ENCODE peak calls at places on chromosomes 13 and 19, in eight cellular contexts. P, U, L, M, X, O, V and N are unnamed samples.

GRCh38 chr13:23851106-23851505 is 38.1 kb downstream of the MIPEP start:
- DNase-seq in P (no peak), U (peak; percentile 24), L (no peak), M (no peak), X (no peak), O (no peak), V (peak; percentile 55), N (no peak)

GRCh38 chr19:29510701-29511265 is 15.0 kb upstream of the VSTM2B start:
- DNase-seq in P (no peak), U (no peak), L (peak; percentile 16), M (no peak), X (no peak), O (no peak), V (no peak), N (peak; percentile 50)

GRCh38 chr13:29429496-29429895 is 166.0 kb downstream of the SLC7A1 start:
- DNase-seq in P (no peak), U (no peak), L (no peak), M (no peak), X (no peak), O (no peak), V (no peak), N (no peak)

GRCh38 chr13:72397265-72397664 is 330.2 kb downstream of the MZT1 start:
- DNase-seq in P (no peak), U (no peak), L (no peak), M (no peak), X (no peak), O (no peak), V (no peak), N (no peak)

GRCh38 chr19:10946964-10947657 is 13.7 kb upstream of the SMARCA4 start:
- DNase-seq in P (no peak), U (peak; percentile 60), L (no peak), M (no peak), X (no peak), O (peak; percentile 32), V (no peak), N (no peak)

GRCh38 chr13:46860734-46861133 is 36.1 kb downstream of the HTR2A start:
- DNase-seq in P (no peak), U (no peak), L (no peak), M (no peak), X (no peak), O (no peak), V (no peak), N (no peak)

GRCh38 chr13:50191004-50191403 is 175.8 kb downstream of the KCNRG start:
- DNase-seq in P (no peak), U (no peak), L (no peak), M (no peak), X (no peak), O (no peak), V (no peak), N (no peak)

GRCh38 chr19:47444388-47444821 is 25.1 kb upstream of the MEIS3 start:
- DNase-seq in P (no peak), U (no peak), L (peak; percentile 35), M (no peak), X (no peak), O (no peak), V (no peak), N (no peak)

GRCh38 chr13:37648604-37649003 is 50.0 kb upstream of the POSTN start:
- DNase-seq in P (no peak), U (peak; percentile 88), L (no peak), M (no peak), X (no peak), O (no peak), V (no peak), N (no peak)

GRCh38 chr13:112837371-112838037 is 131.5 kb upstream of the MCF2L start:
- DNase-seq in P (no peak), U (no peak), L (no peak), M (no peak), X (no peak), O (no peak), V (no peak), N (no peak)

GRCh38 chr19:38853214-38853613 is 3.4 kb upstream of the HNRNPL start:
- DNase-seq in P (no peak), U (no peak), L (no peak), M (no peak), X (no peak), O (no peak), V (no peak), N (no peak)

GRCh38 chr19:38850231-38850975 is 617 bp upstream of the HNRNPL start:
- DNase-seq in P (peak; percentile 99), U (peak; percentile 100), L (peak; percentile 99), M (peak; percentile 99), X (peak; percentile 100), O (peak; percentile 100), V (peak; percentile 100), N (peak; percentile 100)

GRCh38 chr19:38850976-38851621 is 1.3 kb upstream of the HNRNPL start:
- DNase-seq in P (peak; percentile 59), U (no peak), L (peak; percentile 77), M (peak; percentile 48), X (peak; percentile 65), O (no peak), V (peak; percentile 19), N (no peak)

GRCh38 chr19:38851622-38852230 is 1.9 kb upstream of the HNRNPL start:
- DNase-seq in P (peak; percentile 93), U (peak; percentile 88), L (peak; percentile 97), M (peak; percentile 97), X (peak; percentile 93), O (peak; percentile 98), V (peak; percentile 86), N (peak; percentile 98)

GRCh38 chr19:38852231-38853044 is 2.7 kb upstream of the HNRNPL start:
- DNase-seq in P (peak; percentile 70), U (peak; percentile 79), L (peak; percentile 67), M (peak; percentile 65), X (peak; percentile 67), O (peak; percentile 89), V (peak; percentile 51), N (peak; percentile 76)
- TF ChIP-seq POLR2A in P (no peak), U (peak; percentile 87), L (no peak), M (peak; percentile 63), X (peak; percentile 36), O (peak; percentile 89), V (peak; percentile 3), N (no peak)

GRCh38 chr13:98582947-98583346 is 6.0 kb upstream of the STK24 start:
- DNase-seq in P (no peak), U (no peak), L (no peak), M (no peak), X (no peak), O (no peak), V (no peak), N (no peak)

GRCh38 chr13:98580420-98580819 is 3.5 kb upstream of the STK24 start:
- DNase-seq in P (no peak), U (no peak), L (no peak), M (no peak), X (no peak), O (no peak), V (no peak), N (no peak)

GRCh38 chr13:98581971-98582702 is 5.2 kb upstream of the STK24 start:
- DNase-seq in P (no peak), U (peak; percentile 85), L (no peak), M (no peak), X (no peak), O (no peak), V (peak; percentile 39), N (no peak)

GRCh38 chr13:98584668-98585397 is 7.9 kb upstream of the STK24 start:
- DNase-seq in P (no peak), U (no peak), L (no peak), M (no peak), X (no peak), O (no peak), V (no peak), N (no peak)

GRCh38 chr13:98581377-98581776 is 4.5 kb upstream of the STK24 start:
- DNase-seq in P (no peak), U (no peak), L (no peak), M (no peak), X (no peak), O (no peak), V (no peak), N (no peak)
- H3K27ac ChIP-seq in P (peak overlapping the region; percentile 12), U (no peak overlapping the region), L (no peak overlapping the region), M (peak overlapping the region; percentile 48), X (no peak overlapping the region), O (no peak overlapping the region), V (no peak overlapping the region), N (no peak overlapping the region)

GRCh38 chr19:28239270-28239669 is 973.7 kb downstream of the UQCRFS1 start:
- DNase-seq in P (no peak), U (no peak), L (no peak), M (no peak), X (no peak), O (peak; percentile 31), V (no peak), N (no peak)
- TF ChIP-seq CTCF in P (no peak), U (no peak), L (no peak), M (no peak), X (no peak), O (no peak), V (peak; percentile 5), N (no peak)

GRCh38 chr19:49687566-49688316 is 1.7 kb upstream of the ADM5 start:
- DNase-seq in P (no peak), U (no peak), L (no peak), M (no peak), X (no peak), O (no peak), V (peak; percentile 51), N (peak; percentile 69)
- TF ChIP-seq POLR2A in P (no peak), U (no peak), L (no peak), M (no peak), X (no peak), O (no peak), V (peak; percentile 15), N (no peak)